ENCODE peak calls at places on chromosome 10, in seven cellular contexts. W, N, P, D, L, U and Y are unnamed samples.

GRCh38 chr10:103765981-103766380 is 89.4 kb downstream of the SH3PXD2A start:
- DNase-seq in W (no peak), N (no peak), P (no peak), D (no peak), L (peak), U (no peak), Y (no peak)

GRCh38 chr10:84138478-84139125 is 707 bp upstream of the GHITM start:
- DNase-seq in W (peak), N (no peak), P (no peak), D (no peak), L (peak), U (no peak), Y (no peak)

GRCh38 chr10:127278001-127278400 is 81.6 kb upstream of the INSYN2A start:
- DNase-seq in W (no peak), N (no peak), P (no peak), D (no peak), L (no peak), U (no peak), Y (no peak)

GRCh38 chr10:485776-486572 is 203.5 kb downstream of the DIP2C start:
- DNase-seq in W (no peak), N (no peak), P (no peak), D (peak), L (peak), U (no peak), Y (no peak)

GRCh38 chr10:104581884-104582603 is 59.0 kb upstream of the SORCS3 start:
- DNase-seq in W (no peak), N (no peak), P (no peak), D (no peak), L (no peak), U (no peak), Y (no peak)

GRCh38 chr10:62817120-62817762 is 1.1 kb upstream of the EGR2 start:
- DNase-seq in W (peak), N (no peak), P (no peak), D (peak), L (no peak), U (peak), Y (peak)

GRCh38 chr10:31358688-31359330 is 39.8 kb downstream of the ZEB1 start:
- DNase-seq in W (no peak), N (no peak), P (no peak), D (no peak), L (no peak), U (no peak), Y (no peak)

GRCh38 chr10:102433619-102434046 is 1.3 kb upstream of the CUEDC2 start:
- DNase-seq in W (no peak), N (no peak), P (no peak), D (no peak), L (no peak), U (no peak), Y (peak)

GRCh38 chr10:35523670-35524225 is 81.4 kb upstream of the GJD4 start:
- DNase-seq in W (no peak), N (no peak), P (no peak), D (no peak), L (no peak), U (no peak), Y (no peak)

GRCh38 chr10:78764436-78764835 is 304.3 kb upstream of the ZMIZ1 start:
- DNase-seq in W (no peak), N (no peak), P (no peak), D (no peak), L (no peak), U (no peak), Y (no peak)

GRCh38 chr10:132374612-132375011 is 22.4 kb upstream of the PWWP2B start:
- DNase-seq in W (no peak), N (no peak), P (no peak), D (peak), L (no peak), U (no peak), Y (no peak)

GRCh38 chr10:13352519-13352918 is 4.4 kb upstream of the SEPHS1 start:
- DNase-seq in W (peak), N (peak), P (no peak), D (no peak), L (no peak), U (no peak), Y (no peak)

GRCh38 chr10:132677096-132677904 is 108.6 kb downstream of the NKX6-2 start:
- DNase-seq in W (no peak), N (no peak), P (no peak), D (peak), L (no peak), U (no peak), Y (peak)

GRCh38 chr10:31761156-31761555 is 167.5 kb downstream of the ARHGAP12 start:
- DNase-seq in W (no peak), N (no peak), P (no peak), D (no peak), L (no peak), U (no peak), Y (no peak)

GRCh38 chr10:126905776-126906703 is 812 bp downstream of the DOCK1 start:
- DNase-seq in W (peak), N (no peak), P (no peak), D (peak), L (peak), U (no peak), Y (no peak)

GRCh38 chr10:78533776-78534175 is 500.1 kb downstream of the RPS24 start:
- DNase-seq in W (no peak), N (no peak), P (no peak), D (no peak), L (no peak), U (no peak), Y (no peak)

GRCh38 chr10:86387221-86387794 is 20.7 kb upstream of the GRID1 start:
- DNase-seq in W (no peak), N (no peak), P (no peak), D (peak), L (no peak), U (no peak), Y (no peak)

GRCh38 chr10:31129261-31129660 is 97.6 kb upstream of the ZNF438 start:
- DNase-seq in W (peak), N (no peak), P (no peak), D (peak), L (no peak), U (no peak), Y (no peak)

GRCh38 chr10:32937824-32938482 is 20.1 kb downstream of the ITGB1 start:
- DNase-seq in W (peak), N (no peak), P (no peak), D (peak), L (no peak), U (no peak), Y (no peak)

GRCh38 chr10:30489291-30489823 is 55.4 kb downstream of the MAP3K8 start:
- DNase-seq in W (no peak), N (no peak), P (no peak), D (no peak), L (no peak), U (no peak), Y (no peak)

GRCh38 chr10:21343087-21343486 is 182.4 kb downstream of the SKIDA1 start:
- DNase-seq in W (no peak), N (no peak), P (no peak), D (no peak), L (no peak), U (no peak), Y (no peak)

GRCh38 chr10:74486659-74487058 is 335.6 kb downstream of the ADK start:
- DNase-seq in W (no peak), N (no peak), P (no peak), D (no peak), L (no peak), U (no peak), Y (no peak)

GRCh38 chr10:127015373-127015772 is 110.1 kb downstream of the DOCK1 start:
- DNase-seq in W (no peak), N (no peak), P (no peak), D (no peak), L (no peak), U (no peak), Y (no peak)

GRCh38 chr10:30052062-30052461 is 7.3 kb downstream of the JCAD start:
- DNase-seq in W (no peak), N (no peak), P (no peak), D (no peak), L (no peak), U (no peak), Y (no peak)

GRCh38 chr10:100184426-100185219 is 1.2 kb downstream of the ERLIN1 start:
- DNase-seq in W (peak), N (no peak), P (peak), D (no peak), L (no peak), U (no peak), Y (peak)

GRCh38 chr10:112383325-112383724 is 9.4 kb downstream of the ACSL5 start:
- DNase-seq in W (no peak), N (no peak), P (peak), D (no peak), L (peak), U (no peak), Y (peak)

GRCh38 chr10:102280397-102281015 is 35.2 kb downstream of the GBF1 start:
- DNase-seq in W (no peak), N (no peak), P (no peak), D (no peak), L (no peak), U (no peak), Y (no peak)

GRCh38 chr10:1560535-1561192 is 176.7 kb downstream of the ADARB2 start:
- DNase-seq in W (no peak), N (no peak), P (no peak), D (peak), L (no peak), U (no peak), Y (no peak)

GRCh38 chr10:19817251-19818046 is 1.2 kb downstream of the PLXDC2 start:
- DNase-seq in W (peak), N (peak), P (no peak), D (peak), L (no peak), U (peak), Y (peak)
- H3K4me3 ChIP-seq in W (peak), N (peak), P (no peak), D (peak), L (peak), U (peak), Y (peak)

GRCh38 chr10:110363572-110364411 is 59.1 kb upstream of the SMNDC1 start:
- DNase-seq in W (no peak), N (no peak), P (no peak), D (no peak), L (no peak), U (no peak), Y (peak)
- TF ChIP-seq POLR2AphosphoS5 in W (no peak), N (no peak), P (no peak), D (no peak), L (no peak), U (no peak), Y (no peak)

GRCh38 chr10:71882813-71883746 is 32.0 kb upstream of the PSAP start:
- DNase-seq in W (no peak), N (no peak), P (no peak), D (no peak), L (no peak), U (no peak), Y (no peak)

GRCh38 chr10:71877818-71878217 is 26.8 kb upstream of the PSAP start:
- DNase-seq in W (no peak), N (no peak), P (no peak), D (no peak), L (no peak), U (no peak), Y (no peak)

GRCh38 chr10:71880425-71881306 is 29.6 kb upstream of the PSAP start:
- DNase-seq in W (no peak), N (no peak), P (no peak), D (peak), L (no peak), U (no peak), Y (peak)

GRCh38 chr10:71881956-71882355 is 30.9 kb upstream of the PSAP start:
- DNase-seq in W (no peak), N (no peak), P (no peak), D (no peak), L (no peak), U (no peak), Y (no peak)

GRCh38 chr10:71878327-71879034 is 27.4 kb upstream of the PSAP start:
- DNase-seq in W (peak), N (no peak), P (no peak), D (no peak), L (no peak), U (no peak), Y (peak)
- H3K4me3 ChIP-seq in W (no peak), N (no peak), P (no peak), D (no peak), L (no peak), U (no peak), Y (no peak)

GRCh38 chr10:116417821-116418220 is 9.8 kb upstream of the PNLIPRP3 start:
- DNase-seq in W (no peak), N (no peak), P (no peak), D (no peak), L (no peak), U (no peak), Y (no peak)
- TF ChIP-seq POLR2AphosphoS5 in W (no peak), N (no peak), P (no peak), D (no peak), L (no peak), U (no peak), Y (no peak)